ENCODE peak calls at places on chromosomes 13 and 19, in eight cellular contexts. L, S, V, W, P, J, D and A are unnamed samples.

GRCh38 chr19:35170359-35171061 is 16.0 kb downstream of the FXYD5 start:
- DNase-seq in L (no peak), S (no peak), V (peak; percentile 28), W (no peak), P (no peak), J (no peak), D (no peak), A (peak; percentile 28)

GRCh38 chr19:7225741-7226140 is 68.5 kb downstream of the INSR start:
- DNase-seq in L (no peak), S (no peak), V (no peak), W (no peak), P (no peak), J (no peak), D (no peak), A (no peak)

GRCh38 chr19:10836478-10837325 is 690 bp upstream of the TMED1 start:
- DNase-seq in L (peak; percentile 86), S (peak; percentile 83), V (no peak), W (peak; percentile 73), P (no peak), J (peak; percentile 89), D (peak; percentile 91), A (peak; percentile 90)

GRCh38 chr19:40415799-40416198 is 2.6 kb upstream of the PRX start:
- DNase-seq in L (no peak), S (no peak), V (no peak), W (no peak), P (no peak), J (no peak), D (no peak), A (no peak)

GRCh38 chr13:105087941-105088340 is 1447.5 kb downstream of the EFNB2 start:
- DNase-seq in L (no peak), S (peak; percentile 52), V (no peak), W (no peak), P (no peak), J (no peak), D (no peak), A (no peak)

GRCh38 chr13:27660511-27660910 is 38.8 kb downstream of the POLR1D start:
- DNase-seq in L (no peak), S (no peak), V (no peak), W (no peak), P (no peak), J (no peak), D (no peak), A (no peak)

GRCh38 chr13:27079421-27079958 is 92.1 kb downstream of the USP12 start:
- DNase-seq in L (no peak), S (peak; percentile 10), V (no peak), W (no peak), P (peak; percentile 67), J (no peak), D (peak; percentile 73), A (peak; percentile 51)

GRCh38 chr13:46173656-46174055 is 8.3 kb downstream of the LCP1 start:
- DNase-seq in L (no peak), S (no peak), V (no peak), W (no peak), P (no peak), J (no peak), D (no peak), A (no peak)

GRCh38 chr13:58343081-58343480 is 711.5 kb downstream of the PCDH17 start:
- DNase-seq in L (no peak), S (no peak), V (no peak), W (no peak), P (no peak), J (no peak), D (no peak), A (peak; percentile 14)

GRCh38 chr19:52451241-52451640 is 2.1 kb upstream of the ZNF578 start:
- DNase-seq in L (no peak), S (no peak), V (no peak), W (no peak), P (no peak), J (no peak), D (no peak), A (no peak)

GRCh38 chr13:51478418-51479198 is 25.8 kb upstream of the INTS6 start:
- DNase-seq in L (no peak), S (no peak), V (no peak), W (no peak), P (no peak), J (no peak), D (no peak), A (no peak)

DNA sequence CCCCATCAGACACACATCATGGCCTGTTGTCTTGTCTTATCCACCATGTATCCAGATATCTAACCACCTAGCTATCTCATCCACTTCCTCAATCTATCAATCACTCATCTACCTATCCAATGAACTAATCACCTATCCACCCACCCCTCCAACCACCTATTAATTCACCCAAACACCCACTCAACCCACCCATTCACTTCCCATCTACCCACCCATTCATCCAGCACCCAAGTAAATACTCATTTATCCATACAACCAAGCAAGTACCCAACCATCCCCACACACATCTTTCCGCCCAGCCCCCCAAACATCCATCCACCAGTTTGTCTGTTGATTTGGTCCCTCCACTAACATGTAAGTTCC is 753 bp upstream of the WIZ start:
- DNase-seq in L (no peak), S (no peak), V (no peak), W (no peak), P (no peak), J (no peak), D (no peak), A (no peak)
- H3K4me3 ChIP-seq in L (no peak overlapping the region), S (no peak overlapping the region), V (no peak overlapping the region), W (no peak overlapping the region), P (no peak overlapping the region), J (no peak overlapping the region), D (no peak overlapping the region), A (no peak overlapping the region)

GRCh38 chr13:84648069-84648640 is 765.9 kb upstream of the SLITRK1 start:
- DNase-seq in L (no peak), S (no peak), V (no peak), W (no peak), P (no peak), J (no peak), D (peak; percentile 8), A (peak; percentile 29)
- TF ChIP-seq CTCF in L (no peak), S (peak; percentile 23), V (no peak), W (no peak), P (peak; percentile 25), J (peak; percentile 33), D (peak; percentile 2), A (peak; percentile 21)

GRCh38 chr19:18415177-18415867 is 3.9 kb upstream of the SSBP4 start:
- DNase-seq in L (peak; percentile 55), S (no peak), V (peak; percentile 69), W (peak; percentile 89), P (peak; percentile 66), J (peak; percentile 93), D (peak; percentile 96), A (peak; percentile 97)
- H3K4me3 ChIP-seq in L (no peak overlapping the region), S (no peak overlapping the region), V (peak overlapping the region; percentile 73), W (peak overlapping the region; percentile 36), P (peak overlapping the region; percentile 19), J (peak overlapping the region; percentile 4), D (peak overlapping the region; percentile 30), A (peak overlapping the region; percentile 47)

GRCh38 chr13:71285700-71286099 is 581.3 kb downstream of the DACH1 start:
- DNase-seq in L (no peak), S (no peak), V (no peak), W (no peak), P (no peak), J (no peak), D (no peak), A (peak; percentile 10)
- TF ChIP-seq CTCF in L (peak; percentile 24), S (no peak), V (no peak), W (peak; percentile 6), P (no peak), J (peak; percentile 33), D (no peak), A (peak; percentile 9)

GRCh38 chr13:41313659-41314197 is 2.7 kb downstream of the NAA16 start:
- DNase-seq in L (no peak), S (no peak), V (no peak), W (no peak), P (no peak), J (no peak), D (no peak), A (no peak)
- H3K4me3 ChIP-seq in L (no peak overlapping the region), S (peak overlapping the region; percentile 92), V (no peak overlapping the region), W (peak overlapping the region; percentile 94), P (peak overlapping the region; percentile 23), J (no peak overlapping the region), D (no peak overlapping the region), A (peak overlapping the region; percentile 91)

DNA sequence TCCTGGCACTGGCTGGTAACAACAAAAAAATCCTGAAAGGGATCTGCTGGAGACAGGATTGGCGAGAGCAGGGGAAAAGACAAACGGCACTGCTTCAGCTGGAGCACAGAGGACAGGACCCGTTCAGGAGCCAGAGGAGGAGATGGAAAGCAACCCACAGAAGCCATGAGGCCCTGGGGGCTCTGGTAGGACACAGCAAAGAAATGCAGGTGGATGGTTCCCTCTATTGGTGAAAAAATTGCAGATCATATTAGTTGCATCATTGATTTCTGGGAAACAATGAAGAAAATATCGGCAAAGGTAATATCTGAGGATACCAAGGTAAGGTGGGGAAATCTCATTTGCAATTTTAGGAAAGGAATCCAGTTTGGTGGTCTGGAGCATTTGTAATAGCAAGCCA is 25.7 kb upstream of the TPP2 start:
- DNase-seq in L (no peak), S (peak; percentile 10), V (no peak), W (no peak), P (no peak), J (no peak), D (no peak), A (no peak)
- TF ChIP-seq CTCF in L (no peak), S (no peak), V (no peak), W (no peak), P (peak; percentile 5), J (no peak), D (no peak), A (no peak)

GRCh38 chr19:12965812-12966135 is 3.6 kb upstream of the DAND5 start:
- DNase-seq in L (no peak), S (no peak), V (no peak), W (no peak), P (no peak), J (no peak), D (no peak), A (no peak)
- H3K4me3 ChIP-seq in L (no peak overlapping the region), S (peak overlapping the region; percentile 22), V (peak overlapping the region; percentile 53), W (no peak overlapping the region), P (no peak overlapping the region), J (no peak overlapping the region), D (no peak overlapping the region), A (no peak overlapping the region)